ENCODE peak calls at places on chromosomes 7 and 10, in six cellular contexts. A, N, P, I, D and V are unnamed samples. For H3K4me1 and H3K9me3, the result is how much of the 10 kb centered on the place peaks cover.

GRCh38 chr7:4150731-4151130 is 531.4 kb upstream of the FOXK1 start:
- DNase-seq in A (no peak), N (no peak), P (no peak), I (no peak), D (no peak), V (no peak)

GRCh38 chr7:133582766-133583523 is 330.1 kb downstream of the EXOC4 start:
- DNase-seq in A (no peak), N (peak), P (peak), I (no peak), D (no peak), V (no peak)

GRCh38 chr10:125407557-125407956 is 247.2 kb upstream of the CTBP2 start:
- DNase-seq in A (no peak), N (no peak), P (no peak), I (no peak), D (no peak), V (no peak)

GRCh38 chr7:29342761-29343160 is 148.2 kb downstream of the CHN2 start:
- DNase-seq in A (peak), N (no peak), P (no peak), I (no peak), D (no peak), V (no peak)

GRCh38 chr7:135755351-135755753 is 6.7 kb upstream of the FAM180A start:
- DNase-seq in A (no peak), N (no peak), P (no peak), I (no peak), D (no peak), V (no peak)

GRCh38 chr10:15290671-15291070 is 80.4 kb downstream of the FAM171A1 start:
- DNase-seq in A (no peak), N (no peak), P (no peak), I (no peak), D (no peak), V (no peak)

GRCh38 chr7:102933763-102934162 is 21.0 kb downstream of the LRRC17 start:
- DNase-seq in A (no peak), N (no peak), P (peak), I (no peak), D (peak), V (peak)

GRCh38 chr7:115864082-115864481 is 166.5 kb downstream of the TFEC start:
- DNase-seq in A (no peak), N (no peak), P (no peak), I (no peak), D (no peak), V (no peak)

GRCh38 chr10:122786269-122786668 is 59.4 kb downstream of the CUZD1 start:
- DNase-seq in A (peak), N (peak), P (peak), I (peak), D (no peak), V (no peak)

GRCh38 chr7:26653430-26653911 is 210.9 kb downstream of the SKAP2 start:
- DNase-seq in A (peak), N (peak), P (peak), I (no peak), D (peak), V (no peak)

GRCh38 chr7:33807779-33808482 is 97.4 kb upstream of the BMPER start:
- DNase-seq in A (peak), N (peak), P (peak), I (peak), D (no peak), V (no peak)

GRCh38 chr10:85977642-85978041 is 389.0 kb downstream of the GRID1 start:
- DNase-seq in A (no peak), N (no peak), P (no peak), I (no peak), D (no peak), V (no peak)

GRCh38 chr7:134605978-134606923 is 40.4 kb upstream of the BPGM start:
- DNase-seq in A (no peak), N (peak), P (peak), I (peak), D (peak), V (peak)

GRCh38 chr7:11195502-11195901 is 221.8 kb downstream of the PHF14 start:
- DNase-seq in A (no peak), N (no peak), P (no peak), I (no peak), D (no peak), V (peak)

GRCh38 chr10:78964952-78965633 is 103.7 kb upstream of the ZMIZ1 start:
- DNase-seq in A (peak), N (peak), P (no peak), I (peak), D (peak), V (no peak)

GRCh38 chr10:15262036-15262713 is 93.7 kb upstream of the NMT2 start:
- DNase-seq in A (no peak), N (peak), P (peak), I (peak), D (no peak), V (no peak)

DNA sequence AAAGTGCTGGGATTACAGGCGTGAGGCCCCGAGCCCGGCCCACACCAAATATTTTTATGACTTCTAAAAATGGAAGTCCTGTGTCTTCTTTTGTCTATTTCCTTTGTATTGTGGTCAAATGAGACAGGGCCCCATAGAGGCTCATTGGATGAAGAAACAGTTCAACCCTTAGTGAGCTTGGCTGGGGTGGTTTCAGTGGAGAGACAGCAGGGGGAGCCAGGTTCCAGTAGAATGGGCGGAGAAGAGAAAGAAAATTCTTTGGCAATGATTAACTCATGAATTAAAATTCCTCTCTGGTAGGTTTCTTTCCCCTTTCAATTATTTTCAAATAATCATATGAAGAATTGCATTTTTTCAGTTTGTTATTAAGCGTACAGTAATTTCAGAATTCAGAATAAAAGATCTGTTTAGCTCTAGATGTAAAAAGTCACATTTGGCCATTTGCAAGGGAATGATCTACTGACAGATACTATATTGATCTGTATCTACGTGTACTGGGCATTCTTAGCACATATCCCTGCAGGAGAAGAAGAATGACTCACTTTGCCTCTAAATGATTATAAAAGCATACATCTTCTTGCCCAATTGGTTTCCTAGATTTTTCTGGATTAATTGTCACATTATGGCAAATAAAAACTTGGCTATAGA is 43.2 kb downstream of the PNLIPRP3 start:
- DNase-seq in A (peak), N (no peak), P (no peak), I (peak), D (no peak), V (no peak)
- TF ChIP-seq CTCF in A (peak), N (no peak), P (peak), I (peak), D (no peak), V (no peak)

GRCh38 chr10:103799341-103799740 is 56.0 kb downstream of the SH3PXD2A start:
- DNase-seq in A (peak), N (no peak), P (no peak), I (no peak), D (no peak), V (no peak)
- H3K4me1 ChIP-seq in A (half or more), N (under half), P (under half), I (under half), D (under half), V (under half)

GRCh38 chr10:128206676-128207075 is 80.5 kb upstream of the MKI67 start:
- DNase-seq in A (no peak), N (no peak), P (no peak), I (no peak), D (no peak), V (no peak)

DNA sequence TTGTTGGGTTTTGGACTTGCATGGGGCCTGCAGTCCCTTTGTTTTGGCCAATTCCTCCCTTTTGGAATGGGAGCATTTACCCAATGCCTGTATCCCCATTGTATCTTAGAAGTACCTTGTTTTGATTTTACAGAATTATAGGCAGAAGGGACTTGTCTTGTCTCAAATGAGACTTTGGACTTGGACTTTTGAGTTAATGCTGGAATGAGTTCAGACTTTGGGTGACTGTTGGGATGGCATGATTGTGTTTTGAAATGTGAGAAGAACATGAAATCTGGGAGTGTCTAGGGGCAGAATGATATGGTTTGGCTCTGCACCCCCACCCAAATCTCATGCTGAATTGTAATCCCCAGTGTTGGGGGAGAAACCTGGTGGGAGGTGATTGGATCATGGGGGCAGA is 76.8 kb upstream of the MKI67 start:
- DNase-seq in A (no peak), N (no peak), P (no peak), I (no peak), D (no peak), V (no peak)
- H3K9me3 ChIP-seq in A (under half), N (under half), P (under half), I (under half), D (under half), V (under half)

GRCh38 chr10:93904901-93905300 is 11.1 kb downstream of the SLC35G1 start:
- DNase-seq in A (no peak), N (no peak), P (no peak), I (no peak), D (no peak), V (no peak)

GRCh38 chr10:93912443-93912842 is 18.7 kb downstream of the SLC35G1 start:
- DNase-seq in A (no peak), N (no peak), P (no peak), I (no peak), D (no peak), V (no peak)

GRCh38 chr10:93903051-93903450 is 9.3 kb downstream of the SLC35G1 start:
- DNase-seq in A (no peak), N (no peak), P (no peak), I (no peak), D (no peak), V (no peak)

GRCh38 chr10:93911865-93912264 is 18.1 kb downstream of the SLC35G1 start:
- DNase-seq in A (no peak), N (peak), P (no peak), I (no peak), D (no peak), V (no peak)

GRCh38 chr10:93907049-93907448 is 13.3 kb downstream of the SLC35G1 start:
- DNase-seq in A (no peak), N (no peak), P (no peak), I (no peak), D (no peak), V (no peak)
- TF ChIP-seq CTCF in A (no peak), N (no peak), P (no peak), I (no peak), D (no peak), V (no peak)

GRCh38 chr7:101168412-101169049 is 3.2 kb upstream of the VGF start:
- DNase-seq in A (no peak), N (no peak), P (peak), I (no peak), D (no peak), V (no peak)
- H3K4me1 ChIP-seq in A (under half), N (under half), P (under half), I (half or more), D (under half), V (under half)

GRCh38 chr10:109027534-109028185 is 895.7 kb downstream of the XPNPEP1 start:
- DNase-seq in A (no peak), N (no peak), P (no peak), I (no peak), D (no peak), V (no peak)
- H3K9me3 ChIP-seq in A (under half), N (under half), P (under half), I (under half), D (under half), V (under half)

GRCh38 chr10:27446091-27446918 is 57.8 kb upstream of the RAB18 start:
- DNase-seq in A (peak), N (peak), P (peak), I (peak), D (no peak), V (no peak)
- TF ChIP-seq CTCF in A (peak), N (peak), P (peak), I (peak), D (peak), V (peak)

GRCh38 chr7:123183431-123183830 is 16.3 kb downstream of the SLC13A1 start:
- DNase-seq in A (no peak), N (no peak), P (no peak), I (no peak), D (no peak), V (no peak)
- H3K4me1 ChIP-seq in A (under half), N (under half), P (under half), I (under half), D (under half), V (under half)